ENCODE peak calls at places on chromosomes 1 and 21, in six cellular contexts. One of them, this sample, is unnamed.

GRCh38 chr1:47231314-47232186 is 475 bp downstream of the TAL1 start:
- DNase-seq in K562: peak
- DNase-seq in A549: no peak
- DNase-seq in GM12878: peak
- DNase-seq in SK-N-SH: peak
- DNase-seq in HepG2: no peak
- DNase-seq in this sample: peak

GRCh38 chr1:218705911-218706893 is 361.1 kb downstream of the TGFB2 start:
- DNase-seq in K562: no peak
- DNase-seq in A549: peak
- DNase-seq in GM12878: no peak
- DNase-seq in SK-N-SH: no peak
- DNase-seq in HepG2: peak
- DNase-seq in this sample: peak

GRCh38 chr1:53198241-53198651 is 1.6 kb downstream of the CPT2 start:
- DNase-seq in K562: no peak
- DNase-seq in A549: no peak
- DNase-seq in GM12878: no peak
- DNase-seq in SK-N-SH: no peak
- DNase-seq in HepG2: no peak
- DNase-seq in this sample: no peak

GRCh38 chr21:25863031-25863430 is 128.3 kb downstream of the GABPA start:
- DNase-seq in K562: no peak
- DNase-seq in A549: no peak
- DNase-seq in GM12878: no peak
- DNase-seq in SK-N-SH: no peak
- DNase-seq in HepG2: no peak
- DNase-seq in this sample: no peak

GRCh38 chr1:181079382-181079781 is 9.1 kb upstream of the IER5 start:
- DNase-seq in K562: no peak
- DNase-seq in A549: no peak
- DNase-seq in GM12878: no peak
- DNase-seq in SK-N-SH: no peak
- DNase-seq in HepG2: no peak
- DNase-seq in this sample: peak

GRCh38 chr1:186002426-186002825 is 268.2 kb downstream of the HMCN1 start:
- DNase-seq in K562: no peak
- DNase-seq in A549: no peak
- DNase-seq in GM12878: no peak
- DNase-seq in SK-N-SH: no peak
- DNase-seq in HepG2: no peak
- DNase-seq in this sample: peak

GRCh38 chr1:248404024-248404423 is 1.2 kb downstream of the OR2T1 start:
- DNase-seq in K562: peak
- DNase-seq in A549: peak
- DNase-seq in GM12878: peak
- DNase-seq in SK-N-SH: no peak
- DNase-seq in HepG2: no peak
- DNase-seq in this sample: peak

GRCh38 chr1:236893626-236894545 is 98.8 kb downstream of the MTR start:
- DNase-seq in K562: no peak
- DNase-seq in A549: no peak
- DNase-seq in GM12878: no peak
- DNase-seq in SK-N-SH: peak
- DNase-seq in HepG2: no peak
- DNase-seq in this sample: peak

GRCh38 chr1:70914224-70914623 is 133.4 kb downstream of the PTGER3 start:
- DNase-seq in K562: no peak
- DNase-seq in A549: no peak
- DNase-seq in GM12878: no peak
- DNase-seq in SK-N-SH: no peak
- DNase-seq in HepG2: no peak
- DNase-seq in this sample: no peak

GRCh38 chr1:202122639-202123335 is at the start of gene GPR37L1:
- DNase-seq in K562: peak
- DNase-seq in A549: peak
- DNase-seq in GM12878: no peak
- DNase-seq in SK-N-SH: peak
- DNase-seq in HepG2: peak
- DNase-seq in this sample: peak

GRCh38 chr1:162899422-162900168 is 38.6 kb upstream of the CCDC190 start:
- DNase-seq in K562: no peak
- DNase-seq in A549: no peak
- DNase-seq in GM12878: no peak
- DNase-seq in SK-N-SH: no peak
- DNase-seq in HepG2: no peak
- DNase-seq in this sample: peak

GRCh38 chr1:236288620-236288976 is 6.8 kb upstream of the ERO1B start:
- DNase-seq in K562: no peak
- DNase-seq in A549: no peak
- DNase-seq in GM12878: no peak
- DNase-seq in SK-N-SH: no peak
- DNase-seq in HepG2: no peak
- DNase-seq in this sample: no peak

GRCh38 chr1:145962157-145963102 is 1.9 kb downstream of the ANKRD34A start:
- DNase-seq in K562: peak
- DNase-seq in A549: no peak
- DNase-seq in GM12878: no peak
- DNase-seq in SK-N-SH: peak
- DNase-seq in HepG2: no peak
- DNase-seq in this sample: no peak

GRCh38 chr1:47687618-47687940 is 249.7 kb downstream of the FOXD2 start:
- DNase-seq in K562: no peak
- DNase-seq in A549: no peak
- DNase-seq in GM12878: no peak
- DNase-seq in SK-N-SH: no peak
- DNase-seq in HepG2: no peak
- DNase-seq in this sample: no peak

GRCh38 chr1:23362218-23362713 is 7.4 kb downstream of the ZNF436 start:
- DNase-seq in K562: peak
- DNase-seq in A549: no peak
- DNase-seq in GM12878: no peak
- DNase-seq in SK-N-SH: no peak
- DNase-seq in HepG2: no peak
- DNase-seq in this sample: no peak

GRCh38 chr1:236686815-236687160 is 489 bp downstream of the ACTN2 start:
- DNase-seq in K562: no peak
- DNase-seq in A549: no peak
- DNase-seq in GM12878: no peak
- DNase-seq in SK-N-SH: no peak
- DNase-seq in HepG2: no peak
- DNase-seq in this sample: no peak

GRCh38 chr1:70504176-70504820 is 93.2 kb downstream of the CTH start:
- DNase-seq in K562: peak
- DNase-seq in A549: no peak
- DNase-seq in GM12878: peak
- DNase-seq in SK-N-SH: peak
- DNase-seq in HepG2: peak
- DNase-seq in this sample: no peak

GRCh38 chr1:23577056-23577985 is 18.0 kb upstream of the ID3 start:
- DNase-seq in K562: peak
- DNase-seq in A549: no peak
- DNase-seq in GM12878: peak
- DNase-seq in SK-N-SH: no peak
- DNase-seq in HepG2: peak
- DNase-seq in this sample: peak

DNA sequence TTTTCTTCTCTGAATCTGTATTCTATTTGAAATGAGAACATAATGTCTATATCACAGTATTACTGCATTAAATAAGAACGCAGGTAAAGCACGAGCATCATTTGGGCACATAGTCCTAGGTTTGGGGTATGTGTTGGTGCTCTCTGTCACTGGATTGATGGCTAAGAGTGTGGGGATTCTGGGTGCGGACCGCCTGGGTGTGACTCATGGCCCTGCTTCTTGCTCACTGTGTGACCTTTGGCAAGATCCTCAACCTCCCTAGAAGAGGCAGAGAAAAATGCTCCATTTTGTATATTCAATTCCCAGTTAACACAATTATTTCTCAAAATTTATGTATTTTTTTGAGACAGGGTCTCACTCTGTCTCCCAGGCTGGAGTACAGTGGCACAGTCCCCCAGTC is 99.7 kb downstream of the LAMC2 start:
- DNase-seq in K562: no peak
- DNase-seq in A549: no peak
- DNase-seq in GM12878: no peak
- DNase-seq in SK-N-SH: no peak
- DNase-seq in HepG2: no peak
- DNase-seq in this sample: no peak
- TF ChIP-seq SMC3 in K562: no peak
- TF ChIP-seq SMC3 in A549: no peak
- TF ChIP-seq SMC3 in GM12878: no peak
- TF ChIP-seq SMC3 in SK-N-SH: no peak
- TF ChIP-seq SMC3 in HepG2: no peak
- TF ChIP-seq SMC3 in this sample: no peak

GRCh38 chr1:6099787-6100765 is 54.4 kb downstream of the KCNAB2 start:
- DNase-seq in K562: no peak
- DNase-seq in A549: no peak
- DNase-seq in GM12878: no peak
- DNase-seq in SK-N-SH: peak
- DNase-seq in HepG2: no peak
- DNase-seq in this sample: no peak

GRCh38 chr1:6100801-6101783 is 55.4 kb downstream of the KCNAB2 start:
- DNase-seq in K562: no peak
- DNase-seq in A549: no peak
- DNase-seq in GM12878: no peak
- DNase-seq in SK-N-SH: no peak
- DNase-seq in HepG2: no peak
- DNase-seq in this sample: no peak

GRCh38 chr1:6102227-6102845 is 56.6 kb downstream of the KCNAB2 start:
- DNase-seq in K562: no peak
- DNase-seq in A549: no peak
- DNase-seq in GM12878: no peak
- DNase-seq in SK-N-SH: no peak
- DNase-seq in HepG2: no peak
- DNase-seq in this sample: no peak

GRCh38 chr1:6103111-6103853 is 57.6 kb downstream of the KCNAB2 start:
- DNase-seq in K562: no peak
- DNase-seq in A549: no peak
- DNase-seq in GM12878: no peak
- DNase-seq in SK-N-SH: no peak
- DNase-seq in HepG2: no peak
- DNase-seq in this sample: no peak

DNA sequence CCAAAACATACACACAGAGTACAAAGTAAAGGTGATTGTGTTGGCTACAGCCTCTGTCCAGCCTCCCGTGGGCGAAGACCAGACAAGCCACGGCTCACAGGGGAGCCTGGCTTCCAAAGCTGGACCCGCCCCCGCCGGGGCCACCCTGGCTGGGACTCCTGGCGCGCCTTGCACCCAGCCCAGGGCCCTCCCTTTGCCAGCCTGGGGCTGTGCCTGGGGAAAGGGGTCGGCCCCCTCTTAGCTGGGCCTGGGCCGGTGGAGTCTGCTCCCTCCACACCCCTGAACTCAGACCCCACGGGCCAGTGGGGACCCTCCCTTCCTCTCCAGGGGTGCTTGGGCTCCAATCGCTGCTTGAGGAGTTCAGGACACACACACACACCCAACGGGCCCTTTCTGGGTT is 56.1 kb downstream of the KCNAB2 start:
- DNase-seq in K562: no peak
- DNase-seq in A549: no peak
- DNase-seq in GM12878: no peak
- DNase-seq in SK-N-SH: no peak
- DNase-seq in HepG2: no peak
- DNase-seq in this sample: no peak
- TF ChIP-seq SMC3 in K562: no peak
- TF ChIP-seq SMC3 in A549: no peak
- TF ChIP-seq SMC3 in GM12878: no peak
- TF ChIP-seq SMC3 in SK-N-SH: no peak
- TF ChIP-seq SMC3 in HepG2: no peak
- TF ChIP-seq SMC3 in this sample: no peak

DNA sequence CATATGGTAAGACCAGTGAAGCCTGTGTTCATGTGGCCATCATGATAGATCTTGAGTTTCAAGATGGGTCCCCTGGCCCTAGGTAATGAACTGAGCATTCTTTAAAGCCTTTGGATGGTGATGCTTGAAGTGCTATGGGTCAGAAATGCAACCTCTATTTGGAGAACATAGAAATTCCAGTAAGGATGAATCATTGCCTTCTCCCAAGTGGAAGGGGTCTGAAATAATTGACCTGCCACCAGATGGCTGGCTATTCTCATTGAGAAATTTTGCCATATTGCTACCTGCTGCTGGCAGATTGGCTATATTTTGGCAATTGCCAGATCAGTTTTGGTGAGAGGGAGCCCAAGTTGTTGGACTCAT is 739 bp upstream of the IFI6 start:
- DNase-seq in K562: no peak
- DNase-seq in A549: no peak
- DNase-seq in GM12878: no peak
- DNase-seq in SK-N-SH: no peak
- DNase-seq in HepG2: no peak
- DNase-seq in this sample: peak
- TF ChIP-seq SMC3 in K562: no peak
- TF ChIP-seq SMC3 in A549: no peak
- TF ChIP-seq SMC3 in GM12878: no peak
- TF ChIP-seq SMC3 in SK-N-SH: no peak
- TF ChIP-seq SMC3 in HepG2: no peak
- TF ChIP-seq SMC3 in this sample: no peak

GRCh38 chr1:228913649-228914048 is 178.4 kb downstream of the RHOU start:
- DNase-seq in K562: no peak
- DNase-seq in A549: no peak
- DNase-seq in GM12878: no peak
- DNase-seq in SK-N-SH: no peak
- DNase-seq in HepG2: no peak
- DNase-seq in this sample: no peak
- TF ChIP-seq SMC3 in K562: no peak
- TF ChIP-seq SMC3 in A549: no peak
- TF ChIP-seq SMC3 in GM12878: no peak
- TF ChIP-seq SMC3 in SK-N-SH: no peak
- TF ChIP-seq SMC3 in HepG2: no peak
- TF ChIP-seq SMC3 in this sample: no peak

DNA sequence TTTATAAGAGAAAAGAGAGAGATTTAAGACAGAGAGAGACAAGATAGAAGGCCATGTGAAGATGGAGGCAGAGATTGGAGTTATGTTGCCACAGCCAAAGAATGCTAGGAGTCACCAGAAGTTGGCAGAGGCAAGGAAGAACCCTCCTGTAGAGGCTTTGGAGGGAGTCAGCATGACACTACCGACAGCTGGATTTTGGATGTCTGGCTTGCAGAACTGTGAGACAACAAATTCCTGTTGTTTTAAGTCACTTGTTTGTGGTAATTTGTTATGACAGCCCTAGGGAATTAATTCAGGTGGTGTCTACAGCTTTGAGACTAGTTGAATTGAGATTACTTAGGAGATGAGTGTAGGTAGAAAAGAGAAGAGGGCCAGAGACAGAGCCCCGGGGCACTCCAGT is 158.5 kb downstream of the DNM3 start:
- DNase-seq in K562: no peak
- DNase-seq in A549: no peak
- DNase-seq in GM12878: no peak
- DNase-seq in SK-N-SH: no peak
- DNase-seq in HepG2: no peak
- DNase-seq in this sample: peak
- TF ChIP-seq SMC3 in K562: no peak
- TF ChIP-seq SMC3 in A549: no peak
- TF ChIP-seq SMC3 in GM12878: no peak
- TF ChIP-seq SMC3 in SK-N-SH: no peak
- TF ChIP-seq SMC3 in HepG2: no peak
- TF ChIP-seq SMC3 in this sample: no peak

GRCh38 chr21:24705201-24705600 is 902.1 kb downstream of the MRPL39 start:
- DNase-seq in K562: no peak
- DNase-seq in A549: no peak
- DNase-seq in GM12878: no peak
- DNase-seq in SK-N-SH: no peak
- DNase-seq in HepG2: no peak
- DNase-seq in this sample: no peak
- TF ChIP-seq SMC3 in K562: no peak
- TF ChIP-seq SMC3 in A549: no peak
- TF ChIP-seq SMC3 in GM12878: no peak
- TF ChIP-seq SMC3 in SK-N-SH: no peak
- TF ChIP-seq SMC3 in HepG2: no peak
- TF ChIP-seq SMC3 in this sample: no peak

This sample was measured in IMR-90.